ENCODE peak calls at places on chromosomes 2 and 18, in ten cellular contexts. P is neural crest cell; S is kidney glomerular epithelial cell; R is amniotic stem cell; F is germinal center; K is iPS-NIHi11; M is stimulated activated CD8-positive, alpha-beta memory T cell treated with anti-CD3 and anti-CD28 coated beads, Interleukin-2, amount 100 ng/mL, for 1 hour; J is activated CD8-positive, alpha-beta memory T cell treated with anti-CD3 and anti-CD28 coated beads for 1 hour; V is GM04504; N is IMR-90. X is an unnamed sample.

GRCh38 chr18:45562567-45563479 is 52.5 kb upstream of the SLC14A2 start:
- DNase-seq in P (no peak), S (no peak), R (no peak), F (no peak), K (no peak), M (no peak), J (no peak), V (no peak), N (no peak), X (no peak)

GRCh38 chr2:185502351-185502750 is 236.3 kb upstream of the FSIP2 start:
- DNase-seq in P (no peak), S (no peak), R (no peak), F (no peak), K (no peak), M (no peak), J (no peak), V (no peak), N (no peak), X (no peak)

GRCh38 chr18:25799221-25799620 is 291.2 kb downstream of the SS18 start:
- DNase-seq in P (no peak), S (no peak), R (no peak), F (no peak), K (no peak), M (no peak), J (no peak), V (no peak), N (peak), X (no peak)

GRCh38 chr2:233846387-233847247 is 7.7 kb downstream of the HJURP start:
- DNase-seq in P (no peak), S (no peak), R (no peak), F (no peak), K (no peak), M (no peak), J (no peak), V (no peak), N (no peak), X (peak)

GRCh38 chr2:28408764-28409599 is 16.3 kb downstream of the FOSL2 start:
- DNase-seq in P (no peak), S (peak), R (no peak), F (no peak), K (no peak), M (peak), J (peak), V (no peak), N (peak), X (no peak)

GRCh38 chr2:172751564-172751963 is 15.9 kb downstream of the RAPGEF4 start:
- DNase-seq in P (no peak), S (no peak), R (no peak), F (no peak), K (no peak), M (no peak), J (no peak), V (no peak), N (no peak), X (no peak)

GRCh38 chr2:202908186-202908585 is 3.3 kb downstream of the WDR12 start:
- DNase-seq in P (no peak), S (no peak), R (no peak), F (no peak), K (no peak), M (no peak), J (no peak), V (no peak), N (no peak), X (no peak)

GRCh38 chr2:127066942-127067341 is 40.0 kb downstream of the BIN1 start:
- DNase-seq in P (no peak), S (no peak), R (no peak), F (no peak), K (no peak), M (no peak), J (no peak), V (no peak), N (peak), X (no peak)

GRCh38 chr2:238914648-238915015 is 66.7 kb downstream of the TWIST2 start:
- DNase-seq in P (no peak), S (no peak), R (peak), F (no peak), K (no peak), M (no peak), J (no peak), V (no peak), N (peak), X (no peak)

GRCh38 chr2:10267551-10268465 is 34.9 kb upstream of the HPCAL1 start:
- DNase-seq in P (no peak), S (no peak), R (no peak), F (no peak), K (peak), M (no peak), J (no peak), V (no peak), N (no peak), X (no peak)

GRCh38 chr2:197247083-197247482 is 63.5 kb downstream of the ANKRD44 start:
- DNase-seq in P (no peak), S (no peak), R (no peak), F (no peak), K (no peak), M (no peak), J (no peak), V (no peak), N (no peak), X (no peak)

GRCh38 chr2:66032376-66032775 is 402.5 kb upstream of the MEIS1 start:
- DNase-seq in P (no peak), S (no peak), R (no peak), F (no peak), K (no peak), M (no peak), J (no peak), V (no peak), N (no peak), X (no peak)

GRCh38 chr2:65916177-65916576 is 483.8 kb upstream of the SPRED2 start:
- DNase-seq in P (no peak), S (no peak), R (no peak), F (no peak), K (no peak), M (no peak), J (no peak), V (no peak), N (no peak), X (no peak)

GRCh38 chr18:77054288-77054605 is 78.3 kb downstream of the MBP start:
- DNase-seq in P (no peak), S (no peak), R (no peak), F (peak), K (no peak), M (no peak), J (no peak), V (no peak), N (no peak), X (no peak)

GRCh38 chr2:16507655-16508054 is 158.0 kb downstream of the CYRIA start:
- DNase-seq in P (no peak), S (no peak), R (no peak), F (no peak), K (peak), M (no peak), J (no peak), V (no peak), N (no peak), X (no peak)

GRCh38 chr2:25822190-25823117 is 55.8 kb downstream of the ASXL2 start:
- DNase-seq in P (no peak), S (no peak), R (no peak), F (peak), K (peak), M (peak), J (peak), V (no peak), N (no peak), X (no peak)

GRCh38 chr2:221570321-221571107 is 1.6 kb downstream of the EPHA4 start:
- DNase-seq in P (peak), S (peak), R (peak), F (peak), K (no peak), M (no peak), J (no peak), V (no peak), N (peak), X (no peak)

GRCh38 chr2:85468704-85469349 is 50.3 kb downstream of the SH2D6 start:
- DNase-seq in P (no peak), S (peak), R (no peak), F (no peak), K (peak), M (no peak), J (no peak), V (peak), N (peak), X (no peak)

GRCh38 chr2:124753842-124754241 is 728.8 kb downstream of the CNTNAP5 start:
- DNase-seq in P (no peak), S (no peak), R (no peak), F (no peak), K (peak), M (no peak), J (no peak), V (no peak), N (no peak), X (no peak)

GRCh38 chr2:110931648-110932047 is 189.1 kb upstream of the BCL2L11 start:
- DNase-seq in P (no peak), S (no peak), R (no peak), F (no peak), K (no peak), M (no peak), J (no peak), V (no peak), N (peak), X (no peak)

GRCh38 chr2:236131073-236131692 is 37.0 kb downstream of the GBX2 start:
- DNase-seq in P (no peak), S (no peak), R (no peak), F (no peak), K (no peak), M (no peak), J (no peak), V (no peak), N (no peak), X (no peak)

GRCh38 chr2:55923091-55923977 is at the start of gene EFEMP1:
- DNase-seq in P (peak), S (no peak), R (no peak), F (no peak), K (peak), M (no peak), J (no peak), V (no peak), N (peak), X (no peak)

GRCh38 chr18:4233468-4233867 is 221.6 kb downstream of the DLGAP1 start:
- DNase-seq in P (no peak), S (no peak), R (no peak), F (no peak), K (no peak), M (no peak), J (no peak), V (no peak), N (no peak), X (no peak)

X was measured in osteocyte.